ENCODE peak calls at places on chromosome X, in seven cellular contexts. V is HFFc6, Q is MM.1S, A is fibroblast of mammary gland, P is natural killer cell, X is HFF-Myc, L is B cell. O is an unnamed sample.

GRCh38 chrX:108186811-108187210 is 95.2 kb downstream of the ATG4A start:
- DNase-seq in V (peak; percentile 58), Q (no peak), A (peak; percentile 94), P (no peak), X (peak; percentile 56), L (no peak), O (no peak)

GRCh38 chrX:127324128-127324527 is 504.6 kb downstream of the PRR32 start:
- DNase-seq in V (no peak), Q (no peak), A (no peak), P (no peak), X (no peak), L (no peak), O (no peak)

GRCh38 chrX:71989768-71990167 is 79.1 kb downstream of the NHSL2 start:
- DNase-seq in V (no peak), Q (no peak), A (peak; percentile 91), P (no peak), X (no peak), L (no peak), O (no peak)

GRCh38 chrX:421646-422325 is 35.1 kb upstream of the PPP2R3B start:
- DNase-seq in V (no peak), Q (no peak), A (no peak), P (no peak), X (no peak), L (no peak), O (no peak)

GRCh38 chrX:989959-990510 is 222.4 kb downstream of the CRLF2 start:
- DNase-seq in V (peak; percentile 100), Q (peak; percentile 71), A (peak; percentile 94), P (peak; percentile 18), X (peak; percentile 91), L (peak; percentile 43), O (peak; percentile 87)

GRCh38 chrX:85922821-85923220 is 124.5 kb downstream of the CHM start:
- DNase-seq in V (peak; percentile 51), Q (no peak), A (peak; percentile 95), P (no peak), X (no peak), L (no peak), O (no peak)

GRCh38 chrX:134547047-134547679 is 87.2 kb downstream of the HPRT1 start:
- DNase-seq in V (peak; percentile 14), Q (no peak), A (peak; percentile 49), P (no peak), X (no peak), L (no peak), O (no peak)

GRCh38 chrX:132488819-132489255 is at the start of gene MBNL3:
- DNase-seq in V (peak; percentile 10), Q (peak; percentile 64), A (peak; percentile 35), P (peak; percentile 43), X (no peak), L (peak; percentile 83), O (no peak)

GRCh38 chrX:42143866-42144592 is 220.7 kb upstream of the CASK start:
- DNase-seq in V (no peak), Q (no peak), A (no peak), P (no peak), X (no peak), L (no peak), O (no peak)

GRCh38 chrX:66013195-66013816 is 26.6 kb downstream of the VSIG4 start:
- DNase-seq in V (no peak), Q (no peak), A (no peak), P (no peak), X (no peak), L (peak; percentile 56), O (no peak)

GRCh38 chrX:48083706-48084105 is 12.3 kb upstream of the ZNF630 start:
- DNase-seq in V (no peak), Q (no peak), A (no peak), P (no peak), X (no peak), L (no peak), O (no peak)

GRCh38 chrX:56766554-56767412 is 37.7 kb downstream of the NBDY start:
- DNase-seq in V (peak; percentile 9), Q (peak; percentile 24), A (peak; percentile 30), P (no peak), X (no peak), L (no peak), O (peak; percentile 72)

GRCh38 chrX:38879631-38880220 is 78.5 kb downstream of the MID1IP1 start:
- DNase-seq in V (no peak), Q (peak; percentile 23), A (no peak), P (no peak), X (no peak), L (peak; percentile 83), O (no peak)

GRCh38 chrX:77450415-77450814 is 3.2 kb downstream of the FGF16 start:
- DNase-seq in V (no peak), Q (no peak), A (no peak), P (no peak), X (no peak), L (no peak), O (no peak)

GRCh38 chrX:48715066-48715465 is 18.5 kb downstream of the SUV39H1 start:
- DNase-seq in V (no peak), Q (no peak), A (peak; percentile 86), P (no peak), X (no peak), L (no peak), O (no peak)

GRCh38 chrX:154470914-154471568 is 8.0 kb downstream of the LAGE3 start:
- DNase-seq in V (no peak), Q (no peak), A (no peak), P (no peak), X (no peak), L (no peak), O (no peak)

GRCh38 chrX:11080721-11081120 is 30.4 kb upstream of the HCCS start:
- DNase-seq in V (no peak), Q (no peak), A (no peak), P (no peak), X (no peak), L (no peak), O (no peak)

GRCh38 chrX:116290359-116290758 is 119.8 kb downstream of the AGTR2 start:
- DNase-seq in V (no peak), Q (no peak), A (peak; percentile 29), P (no peak), X (no peak), L (no peak), O (no peak)

GRCh38 chrX:84175943-84176342 is 12.1 kb downstream of the RPS6KA6 start:
- DNase-seq in V (no peak), Q (no peak), A (no peak), P (no peak), X (no peak), L (no peak), O (no peak)

GRCh38 chrX:139945075-139945474 is 12.2 kb upstream of the ATP11C start:
- DNase-seq in V (no peak), Q (no peak), A (no peak), P (no peak), X (no peak), L (no peak), O (no peak)

GRCh38 chrX:131617182-131617581 is 73.3 kb downstream of the OR13H1 start:
- DNase-seq in V (peak; percentile 0), Q (no peak), A (peak; percentile 82), P (no peak), X (no peak), L (no peak), O (no peak)

GRCh38 chrX:65451663-65452062 is 82.9 kb downstream of the LAS1L start:
- DNase-seq in V (peak; percentile 1), Q (peak; percentile 63), A (peak; percentile 22), P (no peak), X (no peak), L (no peak), O (no peak)

GRCh38 chrX:19886888-19887531 is 390 bp downstream of the SH3KBP1 start:
- DNase-seq in V (no peak), Q (peak; percentile 7), A (no peak), P (peak; percentile 35), X (no peak), L (no peak), O (no peak)

GRCh38 chrX:74922922-74923321 is 2.3 kb downstream of the NEXMIF start:
- DNase-seq in V (no peak), Q (peak; percentile 78), A (no peak), P (no peak), X (no peak), L (peak; percentile 40), O (no peak)

GRCh38 chrX:126929071-126929470 is 109.5 kb downstream of the PRR32 start:
- DNase-seq in V (no peak), Q (no peak), A (no peak), P (no peak), X (no peak), L (no peak), O (no peak)

DNA sequence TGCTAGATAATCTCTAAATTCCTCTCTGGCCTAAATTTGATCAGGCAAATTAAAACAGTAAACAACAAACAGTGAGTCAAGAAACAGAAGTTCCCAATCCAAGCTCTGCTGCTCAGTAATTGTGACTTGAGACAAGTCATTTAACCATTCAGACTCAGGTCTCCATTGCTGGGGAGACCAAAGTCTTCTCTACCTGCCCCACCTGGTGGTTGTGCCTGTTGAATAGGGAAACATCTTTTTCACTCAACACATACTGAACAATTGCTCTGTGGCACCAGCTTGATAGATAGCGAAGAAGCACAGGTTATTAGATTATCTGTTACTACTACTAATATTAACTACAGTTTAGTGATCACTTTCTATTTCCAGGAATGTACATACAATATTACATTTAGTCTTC is 112.1 kb upstream of the EOLA2 start:
- DNase-seq in V (no peak), Q (no peak), A (no peak), P (no peak), X (no peak), L (no peak), O (no peak)
- TF ChIP-seq CTCF in V (no peak), Q (no peak), A (no peak), P (no peak), X (no peak), L (no peak), O (no peak)

GRCh38 chrX:30615229-30615628 is 37.7 kb upstream of the TASL start:
- DNase-seq in V (peak; percentile 24), Q (no peak), A (peak; percentile 46), P (no peak), X (no peak), L (no peak), O (no peak)

GRCh38 chrX:30622361-30622760 is 30.9 kb upstream of the GK start:
- DNase-seq in V (no peak), Q (no peak), A (no peak), P (no peak), X (no peak), L (no peak), O (no peak)

GRCh38 chrX:30620125-30620524 is 33.1 kb upstream of the GK start:
- DNase-seq in V (no peak), Q (no peak), A (peak; percentile 64), P (no peak), X (no peak), L (no peak), O (no peak)

GRCh38 chrX:30620980-30621716 is 32.1 kb upstream of the GK start:
- DNase-seq in V (peak; percentile 82), Q (no peak), A (peak; percentile 93), P (no peak), X (peak; percentile 29), L (no peak), O (no peak)

GRCh38 chrX:30618160-30618765 is 35.0 kb upstream of the GK start:
- DNase-seq in V (no peak), Q (no peak), A (peak; percentile 17), P (no peak), X (no peak), L (no peak), O (no peak)
- TF ChIP-seq CTCF in V (peak; percentile 22), Q (no peak), A (peak; percentile 11), P (no peak), X (no peak), L (no peak), O (no peak)

GRCh38 chrX:3938587-3938986 is 225.1 kb upstream of the PRKX start:
- DNase-seq in V (no peak), Q (no peak), A (no peak), P (no peak), X (no peak), L (no peak), O (no peak)
- TF ChIP-seq CTCF in V (no peak), Q (no peak), A (no peak), P (no peak), X (no peak), L (no peak), O (no peak)

GRCh38 chrX:40314070-40314469 is 216.3 kb upstream of the BCOR start:
- DNase-seq in V (no peak), Q (no peak), A (no peak), P (no peak), X (no peak), L (no peak), O (no peak)
- TF ChIP-seq CTCF in V (no peak), Q (no peak), A (no peak), P (no peak), X (no peak), L (no peak), O (no peak)